ENCODE peak calls at places on chromosome 18, in four cellular contexts. Y, U, F and P are unnamed samples.

GRCh38 chr18:25310045-25310444 is 41.9 kb downstream of the ZNF521 start:
- DNase-seq in Y (no peak), F (no peak), U (no peak), P (no peak)

GRCh38 chr18:47109049-47109448 is 41.3 kb downstream of the HDHD2 start:
- DNase-seq in Y (no peak), F (no peak), U (no peak), P (no peak)

GRCh38 chr18:71189581-71189980 is 900.7 kb downstream of the SOCS6 start:
- DNase-seq in F (no peak), U (no peak), Y (no peak), P (no peak)

GRCh38 chr18:32714571-32715148 is 58.2 kb downstream of the KLHL14 start:
- DNase-seq in U (peak; percentile 8), F (no peak), Y (peak; percentile 12), P (peak; percentile 18)

GRCh38 chr18:449374-449773 is 51.1 kb downstream of the COLEC12 start:
- DNase-seq in U (no peak), Y (no peak), F (no peak), P (no peak)

GRCh38 chr18:7517852-7518251 is 49.3 kb upstream of the PTPRM start:
- DNase-seq in U (no peak), F (no peak), Y (no peak), P (no peak)

GRCh38 chr18:43875496-43875895 is 598.2 kb upstream of the SYT4 start:
- DNase-seq in U (no peak), F (no peak), Y (no peak), P (no peak)

GRCh38 chr18:13562494-13563029 is 163.8 kb downstream of the FAM210A start:
- DNase-seq in Y (peak; percentile 93), F (no peak), U (no peak), P (peak; percentile 56)

GRCh38 chr18:65762556-65762955 is 11.7 kb downstream of the CDH7 start:
- DNase-seq in U (no peak), F (no peak), Y (no peak), P (no peak)

GRCh38 chr18:62647179-62647578 is 68.2 kb upstream of the PHLPP1 start:
- DNase-seq in F (no peak), U (no peak), Y (no peak), P (no peak)

GRCh38 chr18:37238271-37238670 is 327.3 kb downstream of the CELF4 start:
- DNase-seq in Y (no peak), U (no peak), F (no peak), P (no peak)
- TF ChIP-seq SPI1 in Y (no peak), U (no peak), F (no peak), P (no peak)

DNA sequence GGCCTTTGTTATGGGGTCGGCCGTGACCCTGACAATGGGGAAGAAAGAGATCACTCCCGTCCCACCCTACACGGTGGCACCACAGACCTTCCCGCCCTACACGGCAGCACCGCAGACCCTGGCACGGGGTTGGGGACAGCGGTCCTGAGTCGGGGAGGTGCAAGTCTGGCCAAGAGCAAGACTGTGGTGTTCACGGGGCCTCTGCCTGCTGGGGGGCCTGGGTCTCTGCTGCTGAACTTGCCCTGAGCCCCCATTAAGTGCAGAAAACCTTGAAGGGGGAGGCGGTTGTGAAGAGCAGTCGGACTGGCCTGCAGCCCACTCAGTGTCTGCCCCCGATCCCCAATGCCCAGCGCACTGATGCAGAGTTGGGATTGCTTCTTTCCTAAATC is 75.9 kb downstream of the SLC66A2 start:
- DNase-seq in U (no peak), F (no peak), Y (no peak), P (no peak)
- TF ChIP-seq SPI1 in U (no peak), F (no peak), Y (no peak), P (no peak)

GRCh38 chr18:69854455-69854854 is 93.2 kb downstream of the CD226 start:
- DNase-seq in F (no peak), Y (no peak), U (no peak), P (no peak)
- TF ChIP-seq SPI1 in F (no peak), Y (no peak), U (no peak), P (no peak)

DNA sequence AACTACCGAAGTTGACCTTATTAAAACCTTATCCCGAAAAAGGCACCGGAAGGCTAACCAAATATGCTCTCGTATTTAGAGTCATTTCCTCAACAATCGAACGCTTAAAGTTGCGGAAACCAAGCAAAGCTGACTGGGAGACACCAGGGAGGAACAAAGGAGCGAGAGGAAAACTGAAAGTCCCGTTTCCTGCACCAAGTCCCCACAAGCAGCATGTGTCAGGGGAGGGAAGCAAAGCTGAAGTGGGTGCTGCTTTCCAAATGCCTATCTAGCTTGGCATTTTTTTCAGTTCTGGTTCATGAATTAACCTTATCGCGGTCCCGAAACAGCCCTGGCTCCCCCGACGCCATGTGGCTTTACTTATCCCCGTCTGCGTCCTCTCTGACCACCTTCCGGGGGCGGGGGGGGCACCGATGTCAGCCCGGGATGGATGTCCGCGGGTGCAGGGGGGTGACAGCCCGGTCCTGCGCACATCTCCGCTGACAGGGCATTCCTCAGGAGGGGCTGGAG is 44.1 kb downstream of the ZNF516 start:
- DNase-seq in F (no peak), U (no peak), Y (peak; percentile 37), P (no peak)
- TF ChIP-seq SPI1 in F (no peak), U (no peak), Y (no peak), P (no peak)

DNA sequence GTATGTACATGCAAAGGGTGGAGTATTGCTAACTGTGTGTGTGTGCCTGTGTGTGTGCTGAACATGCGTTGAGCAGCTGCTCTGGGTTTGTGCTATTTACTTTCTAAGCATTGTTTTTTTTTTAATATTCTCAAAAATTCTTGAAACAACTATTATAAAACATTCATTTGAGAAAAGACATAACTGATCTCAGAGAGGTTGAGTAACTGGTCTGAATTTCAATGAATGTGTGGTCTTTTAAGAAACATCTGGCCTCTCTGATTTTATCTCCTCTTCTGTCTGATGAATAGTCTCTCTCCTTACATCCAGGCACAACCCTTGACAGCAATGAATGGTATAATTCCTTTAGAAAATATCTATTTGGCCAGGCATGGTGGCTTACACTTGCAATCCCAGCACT is 366.0 kb upstream of the SLC14A2 start:
- DNase-seq in Y (no peak), F (no peak), U (no peak), P (no peak)
- TF ChIP-seq SPI1 in Y (no peak), F (no peak), U (no peak), P (no peak)

GRCh38 chr18:35117951-35118411 is 76.8 kb downstream of the MAPRE2 start:
- DNase-seq in F (no peak), U (no peak), Y (no peak), P (no peak)

GRCh38 chr18:35117372-35117771 is 76.2 kb downstream of the MAPRE2 start:
- DNase-seq in F (no peak), U (no peak), Y (no peak), P (no peak)

GRCh38 chr18:35121038-35121437 is 79.8 kb downstream of the MAPRE2 start:
- DNase-seq in F (no peak), Y (no peak), U (no peak), P (no peak)

GRCh38 chr18:35116784-35117318 is 75.6 kb downstream of the MAPRE2 start:
- DNase-seq in Y (no peak), F (no peak), U (no peak), P (no peak)

DNA sequence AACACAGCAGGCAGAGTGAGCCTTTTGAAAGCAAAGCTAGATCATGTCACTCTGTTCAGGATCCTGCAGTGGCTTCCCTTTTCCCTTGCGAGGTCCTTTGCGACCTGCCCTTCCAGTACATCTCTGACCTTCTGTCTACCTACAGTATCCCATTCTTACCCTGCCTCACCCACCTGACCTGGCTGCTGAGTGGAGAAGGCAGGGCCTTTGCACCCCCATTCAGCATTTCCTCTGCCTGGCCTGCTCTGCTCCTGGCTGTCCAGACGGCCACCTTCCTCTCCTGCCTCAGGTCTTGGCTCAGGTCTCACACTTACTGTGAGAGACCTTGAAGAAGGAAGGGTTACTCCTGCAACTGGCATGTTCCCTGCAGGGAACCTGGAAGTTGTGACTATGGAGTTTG is 77.4 kb downstream of the MAPRE2 start:
- DNase-seq in F (no peak), U (no peak), Y (no peak), P (no peak)
- TF ChIP-seq SPI1 in F (no peak), U (no peak), Y (no peak), P (no peak)

GRCh38 chr18:45935591-45936335 is 31.4 kb downstream of the EPG5 start:
- DNase-seq in U (no peak), F (no peak), Y (no peak), P (no peak)
- TF ChIP-seq SPI1 in U (no peak), F (no peak), Y (no peak), P (no peak)

GRCh38 chr18:48958951-48959350 is 8.2 kb upstream of the SMAD7 start:
- DNase-seq in F (no peak), Y (no peak), U (no peak), P (no peak)

GRCh38 chr18:48961547-48961946 is 10.8 kb upstream of the SMAD7 start:
- DNase-seq in F (no peak), Y (no peak), U (no peak), P (no peak)

GRCh38 chr18:48959551-48959920 is 8.8 kb upstream of the SMAD7 start:
- DNase-seq in F (no peak), U (no peak), Y (no peak), P (no peak)

GRCh38 chr18:48962252-48962856 is 11.6 kb upstream of the SMAD7 start:
- DNase-seq in F (no peak), U (no peak), Y (no peak), P (no peak)

DNA sequence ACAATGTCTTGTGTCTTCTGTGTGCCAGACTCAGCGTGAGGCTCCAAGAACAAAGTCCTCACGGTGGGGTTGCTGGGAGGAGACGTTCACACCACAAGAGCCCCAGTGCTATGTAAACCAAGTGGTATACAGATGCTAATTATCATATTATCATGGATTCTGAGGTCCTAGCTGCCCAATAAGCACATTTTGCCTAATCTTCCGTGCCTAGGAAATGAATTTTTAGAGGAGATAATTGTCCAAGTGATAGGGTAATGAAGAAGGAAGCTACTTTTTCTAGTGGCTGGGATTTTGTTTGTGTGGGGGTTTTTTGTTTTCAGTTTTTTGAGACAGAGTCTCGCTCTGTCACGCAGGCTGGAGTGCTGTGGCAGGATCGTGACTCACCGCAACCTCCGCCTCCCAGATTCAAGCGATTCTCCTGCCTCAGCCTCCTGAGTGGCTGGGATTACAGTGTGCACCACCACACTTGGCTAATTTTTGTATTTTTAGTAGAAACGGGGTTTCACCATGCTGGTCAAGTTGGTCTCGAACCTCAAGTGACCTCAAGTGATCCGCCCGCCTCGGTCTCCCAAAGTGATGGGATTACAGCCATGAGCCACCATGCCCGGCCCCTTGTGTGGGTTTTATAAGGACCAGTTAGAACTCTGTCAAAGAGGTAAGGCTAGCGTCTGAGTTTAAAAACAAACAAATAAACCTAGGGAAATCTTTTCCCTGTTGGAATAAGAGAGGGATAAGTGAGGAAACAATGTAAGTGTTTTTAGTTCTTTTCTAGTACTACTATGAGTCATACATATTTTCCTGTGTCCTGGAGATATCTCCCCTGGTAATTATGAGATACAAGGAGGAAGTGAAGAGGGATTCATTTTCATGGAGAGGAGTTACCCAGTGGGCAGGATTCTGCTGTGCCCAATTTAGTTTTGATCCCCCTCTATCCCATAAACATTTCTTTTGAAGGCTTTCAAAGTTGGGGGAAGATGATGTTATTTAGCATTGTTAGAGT is 9.5 kb upstream of the SMAD7 start:
- DNase-seq in U (no peak), F (no peak), Y (no peak), P (no peak)
- TF ChIP-seq SPI1 in U (no peak), F (no peak), Y (no peak), P (no peak)